ENCODE peak calls at places on chromosomes 7 and 10, in eight cellular contexts. H is H54, V is RWPE1, D is H7, L is HAP-1, R is K562, Y is nucleus accumbens, E is ELR. B is an unnamed sample.

GRCh38 chr7:12436896-12437535 is 33.4 kb upstream of the VWDE start:
- DNase-seq in D (no peak), R (peak; percentile 59), L (peak; percentile 71), V (no peak), E (peak; percentile 86), H (peak; percentile 10), Y (no peak), B (no peak)

GRCh38 chr10:87534173-87534858 is 29.6 kb downstream of the MINPP1 start:
- DNase-seq in Y (no peak), R (no peak), V (no peak), D (no peak), L (no peak), E (no peak), H (no peak), B (no peak)

GRCh38 chr10:71666607-71667373 is 52.8 kb downstream of the C10orf105 start:
- DNase-seq in V (no peak), H (no peak), L (no peak), D (no peak), R (no peak), E (no peak), Y (no peak), B (peak; percentile 7)

GRCh38 chr10:59700709-59701108 is 8.9 kb downstream of the SLC16A9 start:
- DNase-seq in D (no peak), E (no peak), R (peak; percentile 43), V (no peak), H (no peak), Y (no peak), L (peak; percentile 17), B (no peak)

GRCh38 chr7:12508005-12508404 is 62.5 kb upstream of the SCIN start:
- DNase-seq in E (no peak), L (no peak), Y (no peak), V (no peak), H (no peak), D (no peak), R (no peak), B (no peak)

GRCh38 chr10:77301305-77301730 is 336.3 kb downstream of the KCNMA1 start:
- DNase-seq in H (peak; percentile 60), L (no peak), E (peak; percentile 76), D (no peak), R (no peak), Y (no peak), V (peak; percentile 30), B (no peak)

GRCh38 chr10:27223964-27224363 is 16.6 kb downstream of the ACBD5 start:
- DNase-seq in E (peak; percentile 61), V (no peak), L (peak; percentile 20), H (no peak), D (no peak), Y (no peak), R (peak; percentile 54), B (no peak)

GRCh38 chr7:51029586-51030230 is 247.0 kb upstream of the GRB10 start:
- DNase-seq in H (peak; percentile 74), Y (no peak), E (peak; percentile 64), L (no peak), R (no peak), D (no peak), V (peak; percentile 39), B (no peak)

GRCh38 chr7:123929107-123929506 is 4.1 kb downstream of the SPAM1 start:
- DNase-seq in L (no peak), Y (no peak), D (peak; percentile 10), R (no peak), H (no peak), E (no peak), V (peak; percentile 49), B (no peak)

GRCh38 chr10:130905386-130905785 is 406.1 kb downstream of the TCERG1L start:
- DNase-seq in D (peak; percentile 21), R (no peak), H (no peak), E (no peak), V (no peak), Y (no peak), L (no peak), B (no peak)

GRCh38 chr10:117241541-117242462 is 888 bp downstream of the SLC18A2 start:
- DNase-seq in L (no peak), D (peak; percentile 87), H (no peak), V (no peak), R (peak; percentile 62), E (no peak), Y (no peak), B (no peak)

GRCh38 chr10:49056356-49056755 is 59.0 kb downstream of the VSTM4 start:
- DNase-seq in H (no peak), E (no peak), Y (no peak), D (no peak), R (no peak), L (no peak), V (no peak), B (peak; percentile 12)

GRCh38 chr10:62467509-62467908 is 93.3 kb downstream of the ZNF365 start:
- DNase-seq in E (peak; percentile 45), R (no peak), V (no peak), L (no peak), D (no peak), Y (no peak), H (no peak), B (peak; percentile 23)

GRCh38 chr10:69679736-69680135 is 49.7 kb downstream of the FAM241B start:
- DNase-seq in E (no peak), L (no peak), V (no peak), Y (no peak), D (no peak), R (no peak), H (no peak), B (no peak)

GRCh38 chr7:20895563-20895962 is 108.9 kb upstream of the SP8 start:
- DNase-seq in Y (no peak), E (peak; percentile 1), L (no peak), R (no peak), V (peak; percentile 14), H (no peak), D (no peak), B (no peak)

GRCh38 chr7:107318523-107319160 is 149.8 kb downstream of the HBP1 start:
- DNase-seq in D (no peak), H (no peak), Y (no peak), R (peak; percentile 92), L (no peak), V (no peak), E (peak; percentile 31), B (no peak)

GRCh38 chr10:78475501-78475900 is 441.8 kb downstream of the RPS24 start:
- DNase-seq in D (no peak), R (no peak), V (no peak), L (no peak), Y (no peak), E (no peak), H (no peak), B (no peak)

GRCh38 chr7:79050592-79050991 is 402.9 kb downstream of the MAGI2 start:
- DNase-seq in H (no peak), E (peak; percentile 40), V (peak; percentile 34), D (no peak), Y (peak; percentile 25), R (no peak), L (peak; percentile 88), B (peak; percentile 29)

GRCh38 chr10:15222511-15222910 is 54.0 kb upstream of the NMT2 start:
- DNase-seq in H (no peak), L (no peak), D (no peak), V (no peak), E (peak; percentile 40), R (no peak), Y (peak; percentile 62), B (no peak)

GRCh38 chr10:11331178-11331577 is 280.3 kb downstream of the USP6NL start:
- DNase-seq in L (no peak), H (no peak), D (no peak), Y (no peak), E (no peak), R (no peak), V (no peak), B (no peak)

GRCh38 chr10:104122273-104123107 is 519 bp downstream of the SFR1 start:
- DNase-seq in R (peak; percentile 30), Y (peak; percentile 84), E (peak; percentile 44), L (peak; percentile 28), V (no peak), D (no peak), H (no peak), B (no peak)

GRCh38 chr10:132223156-132223590 is 36.4 kb downstream of the DPYSL4 start:
- DNase-seq in H (peak; percentile 91), E (peak; percentile 79), V (peak; percentile 82), L (peak; percentile 82), D (peak; percentile 97), R (peak; percentile 80), Y (peak; percentile 74), B (peak; percentile 43)

GRCh38 chr7:44961844-44962482 is 16.9 kb downstream of the MYO1G start:
- DNase-seq in L (no peak), V (no peak), E (no peak), H (no peak), Y (no peak), R (no peak), D (peak; percentile 80), B (no peak)

GRCh38 chr10:75430000-75430763 is 1.2 kb upstream of the LRMDA start:
- DNase-seq in R (peak; percentile 67), Y (peak; percentile 15), V (peak; percentile 86), L (no peak), H (no peak), E (no peak), D (peak; percentile 55), B (no peak)

GRCh38 chr10:88163572-88163971 is 300.1 kb downstream of the PTEN start:
- DNase-seq in H (no peak), Y (no peak), V (no peak), L (no peak), D (no peak), E (no peak), R (no peak), B (no peak)

GRCh38 chr10:62166331-62167154 is 102.1 kb downstream of the RTKN2 start:
- DNase-seq in E (no peak), H (no peak), R (no peak), V (no peak), D (no peak), L (no peak), Y (peak; percentile 21), B (no peak)

GRCh38 chr7:29810813-29811482 is 4.6 kb downstream of the WIPF3 start:
- DNase-seq in D (no peak), L (no peak), Y (no peak), R (no peak), H (no peak), V (no peak), E (no peak), B (no peak)

GRCh38 chr7:138527746-138528223 is 67.7 kb downstream of the TRIM24 start:
- DNase-seq in Y (no peak), E (no peak), L (no peak), D (no peak), R (peak; percentile 90), H (no peak), V (no peak), B (no peak)

GRCh38 chr10:11006428-11006825 is 11.2 kb upstream of the CELF2 start:
- DNase-seq in E (no peak), Y (no peak), V (no peak), D (no peak), L (no peak), R (no peak), H (no peak), B (no peak)

GRCh38 chr7:34107306-34107705 is 202.0 kb downstream of the BMPER start:
- DNase-seq in H (no peak), R (no peak), Y (no peak), E (peak; percentile 51), D (no peak), L (no peak), V (no peak), B (no peak)

GRCh38 chr7:27774717-27775328 is 34.9 kb downstream of the TAX1BP1 start:
- DNase-seq in Y (no peak), L (peak; percentile 51), R (peak; percentile 54), H (no peak), V (peak; percentile 19), E (peak; percentile 73), D (no peak), B (no peak)

GRCh38 chr7:40717242-40717641 is 582.4 kb downstream of the SUGCT start:
- DNase-seq in V (peak; percentile 83), D (peak; percentile 13), E (peak; percentile 52), Y (no peak), L (peak; percentile 54), R (peak; percentile 7), H (peak; percentile 79), B (peak; percentile 70)

GRCh38 chr10:59561397-59562121 is 148.1 kb downstream of the SLC16A9 start:
- DNase-seq in L (no peak), V (no peak), H (no peak), D (no peak), E (no peak), R (no peak), Y (no peak), B (no peak)